ENCODE peak calls at places on chromosomes 3 and 15, in five cellular contexts. O, R, S, T and X are unnamed samples.

GRCh38 chr3:66037330-66037985 is 1.3 kb downstream of the MAGI1 start:
- DNase-seq in O (peak; percentile 74), R (no peak), S (no peak), T (peak; percentile 64), X (peak; percentile 33)

GRCh38 chr15:75669191-75669878 is 21.6 kb downstream of the SNX33 start:
- DNase-seq in O (no peak), R (no peak), S (no peak), T (no peak), X (no peak)

GRCh38 chr3:120093923-120094775 is at the start of gene GSK3B:
- DNase-seq in O (peak; percentile 87), R (peak; percentile 98), S (peak; percentile 99), T (no peak), X (no peak)

GRCh38 chr3:178900244-178900643 is 171.4 kb downstream of the ZMAT3 start:
- DNase-seq in O (no peak), R (no peak), S (no peak), T (no peak), X (no peak)

GRCh38 chr3:5427938-5428337 is 240.4 kb downstream of the EDEM1 start:
- DNase-seq in O (no peak), R (no peak), S (no peak), T (no peak), X (no peak)

GRCh38 chr15:42324308-42324707 is 35.0 kb upstream of the CAPN3 start:
- DNase-seq in O (no peak), R (no peak), S (no peak), T (no peak), X (no peak)

GRCh38 chr3:166785851-166786250 is 594.2 kb downstream of the ZBBX start:
- DNase-seq in O (no peak), R (no peak), S (no peak), T (no peak), X (no peak)

GRCh38 chr3:123929325-123929724 is 31.7 kb downstream of the CCDC14 start:
- DNase-seq in O (no peak), R (no peak), S (no peak), T (peak; percentile 15), X (no peak)

GRCh38 chr3:126915015-126915414 is 67.9 kb upstream of the PLXNA1 start:
- DNase-seq in O (no peak), R (no peak), S (no peak), T (no peak), X (no peak)

GRCh38 chr15:56001476-56002078 is 8.2 kb upstream of the NEDD4 start:
- DNase-seq in O (no peak), R (no peak), S (no peak), T (no peak), X (no peak)

GRCh38 chr15:51004103-51004536 is 90.6 kb downstream of the TNFAIP8L3 start:
- DNase-seq in O (no peak), R (no peak), S (no peak), T (no peak), X (no peak)

GRCh38 chr3:37996785-37997301 is 6.3 kb downstream of the VILL start:
- DNase-seq in O (peak; percentile 83), R (peak; percentile 84), S (peak; percentile 81), T (peak; percentile 76), X (no peak)

DNA sequence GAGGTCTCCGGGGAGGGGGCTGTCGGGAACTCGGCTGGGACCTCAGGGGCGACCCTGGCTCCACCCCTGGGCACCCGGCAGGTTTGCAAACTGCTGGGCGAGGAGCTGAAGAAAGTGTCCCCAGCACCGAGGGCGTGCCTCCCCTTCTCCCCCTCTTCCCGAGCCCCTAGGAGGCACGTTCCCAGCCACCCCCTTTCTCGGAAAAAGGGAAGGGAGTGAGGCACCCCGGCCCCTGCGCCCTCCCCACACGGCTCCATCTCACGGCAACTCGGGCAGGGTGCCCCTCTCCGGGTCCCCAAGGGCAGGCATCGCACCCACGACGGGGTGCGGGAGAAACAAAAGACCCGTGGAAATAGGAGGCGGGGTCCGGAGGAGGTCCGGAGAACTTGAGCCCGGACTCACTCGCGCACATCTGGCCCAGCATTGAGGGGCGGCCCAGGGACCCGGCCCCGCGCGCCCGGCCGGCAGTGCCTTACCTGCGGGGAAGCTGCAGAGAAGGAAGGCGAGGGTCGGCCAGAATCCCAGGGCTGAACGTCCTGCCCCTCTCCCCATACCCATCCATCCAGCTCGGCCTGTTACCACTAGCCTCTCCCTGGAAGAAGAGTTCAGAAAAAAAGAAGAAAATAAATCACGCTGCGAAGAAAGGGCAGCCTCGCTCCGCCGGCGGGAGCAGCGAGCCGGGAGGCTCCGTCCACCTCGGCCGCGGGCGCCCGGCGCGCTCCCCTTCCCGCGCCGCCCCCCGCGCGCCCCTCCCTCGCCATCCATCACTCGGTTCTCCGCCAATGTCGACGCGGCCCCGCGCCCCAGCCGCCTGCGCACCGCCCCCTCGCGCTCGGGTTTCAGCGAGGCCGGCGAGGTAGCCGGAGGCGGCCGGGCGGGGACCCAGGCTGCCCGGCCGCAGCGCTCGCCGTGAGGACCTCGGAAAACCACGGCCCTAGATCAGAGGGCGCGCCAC is 16.3 kb downstream of the RGMA start:
- DNase-seq in O (peak; percentile 93), R (no peak), S (no peak), T (peak; percentile 94), X (no peak)
- H3K4me3 ChIP-seq in O (peak overlapping the region; percentile 85), R (no peak overlapping the region), S (no peak overlapping the region), T (peak overlapping the region; percentile 87), X (peak overlapping the region; percentile 96)

GRCh38 chr15:63244976-63245645 is 32.3 kb upstream of the APH1B start:
- DNase-seq in O (no peak), R (no peak), S (peak; percentile 17), T (no peak), X (no peak)
- H3K4me3 ChIP-seq in O (no peak overlapping the region), R (no peak overlapping the region), S (no peak overlapping the region), T (no peak overlapping the region), X (no peak overlapping the region)

GRCh38 chr3:101303089-101303731 is 17.2 kb downstream of the IMPG2 start:
- DNase-seq in O (no peak), R (no peak), S (no peak), T (no peak), X (no peak)
- H3K4me3 ChIP-seq in O (no peak overlapping the region), R (no peak overlapping the region), S (no peak overlapping the region), T (no peak overlapping the region), X (no peak overlapping the region)

DNA sequence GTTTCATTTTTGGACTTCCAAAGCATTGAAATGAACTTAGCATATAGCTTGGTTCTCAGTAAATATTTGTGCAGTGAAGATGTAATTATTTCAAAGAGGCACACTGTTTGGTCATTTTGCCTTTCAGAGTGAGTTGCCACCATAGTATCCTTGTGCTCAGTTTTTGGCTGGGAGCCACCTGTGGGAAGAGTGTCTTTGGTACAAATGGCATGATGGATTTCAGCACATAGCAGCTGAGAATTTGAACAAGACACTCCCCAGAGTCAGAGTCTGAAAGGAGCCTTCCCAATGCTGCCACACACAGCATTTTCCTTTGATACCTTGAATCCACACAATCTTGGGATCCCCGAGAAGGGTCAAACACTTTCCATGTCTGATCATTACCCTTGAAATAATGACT is 897.2 kb upstream of the ARPP21 start:
- DNase-seq in O (no peak), R (no peak), S (no peak), T (no peak), X (no peak)
- H3K4me3 ChIP-seq in O (no peak overlapping the region), R (no peak overlapping the region), S (no peak overlapping the region), T (no peak overlapping the region), X (no peak overlapping the region)

DNA sequence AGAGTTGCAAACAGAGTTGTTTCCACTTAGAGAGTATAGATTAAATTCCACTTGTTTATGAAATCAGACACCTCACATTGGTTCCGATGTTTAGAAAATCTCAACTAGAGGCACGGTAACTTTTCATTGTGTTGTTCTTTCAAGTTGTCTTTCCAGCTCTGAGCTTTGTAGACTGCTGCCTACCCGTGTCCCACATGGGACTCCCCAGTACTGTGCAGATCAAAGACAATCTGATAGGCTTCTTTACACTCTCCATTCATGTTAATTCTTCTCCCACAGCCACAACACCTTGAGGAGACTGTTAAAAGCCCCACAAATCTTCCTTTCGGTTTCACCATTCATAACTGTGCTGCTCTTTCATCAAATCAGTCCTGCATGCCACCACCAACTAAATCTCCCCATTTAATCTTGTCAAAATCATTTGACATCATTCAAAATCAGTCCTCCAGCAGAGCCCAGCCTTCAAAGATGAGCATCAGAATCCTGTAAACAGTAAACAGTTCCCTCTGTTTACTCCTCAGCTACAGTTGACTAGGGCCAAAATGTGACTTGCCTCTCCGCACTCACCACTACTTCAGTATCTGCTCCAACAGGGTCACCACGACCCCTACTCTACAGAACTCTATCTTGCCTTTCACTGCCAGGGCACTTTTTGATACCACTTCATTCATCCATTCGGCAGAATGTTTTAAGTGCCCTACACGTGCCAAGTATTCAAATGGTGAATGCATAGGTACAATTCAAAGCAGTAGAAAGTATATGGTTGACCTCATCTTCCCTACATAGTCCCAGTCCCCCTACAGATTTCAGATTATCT is 8.3 kb downstream of the ANXA2 start:
- DNase-seq in O (no peak), R (no peak), S (peak; percentile 7), T (no peak), X (no peak)
- H3K4me3 ChIP-seq in O (peak overlapping the region; percentile 6), R (no peak overlapping the region), S (peak overlapping the region; percentile 15), T (peak overlapping the region; percentile 54), X (peak overlapping the region; percentile 60)

DNA sequence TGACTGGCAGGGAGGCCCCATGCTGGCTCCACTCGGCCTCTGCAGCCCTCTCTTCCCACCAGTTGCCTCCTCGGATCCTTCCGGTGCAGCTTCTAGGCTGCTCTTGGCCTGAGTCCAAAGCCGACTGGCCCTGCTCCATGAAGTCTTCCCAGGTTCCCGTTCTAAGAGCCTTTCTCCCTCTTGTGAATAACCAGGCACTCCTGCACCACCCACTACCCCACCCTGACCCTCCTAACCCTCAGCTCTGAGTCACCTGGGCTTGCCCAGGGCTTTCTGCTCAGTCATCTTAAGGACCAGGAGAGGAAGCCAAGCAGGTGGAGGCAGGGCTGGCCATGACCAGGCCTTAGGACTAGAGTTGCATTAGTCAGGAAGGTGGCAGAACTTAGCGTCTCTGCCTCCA is 28.1 kb upstream of the CNBP start:
- DNase-seq in O (peak; percentile 76), R (no peak), S (no peak), T (peak; percentile 86), X (no peak)
- H3K4me3 ChIP-seq in O (no peak overlapping the region), R (no peak overlapping the region), S (no peak overlapping the region), T (peak overlapping the region; percentile 41), X (no peak overlapping the region)

DNA sequence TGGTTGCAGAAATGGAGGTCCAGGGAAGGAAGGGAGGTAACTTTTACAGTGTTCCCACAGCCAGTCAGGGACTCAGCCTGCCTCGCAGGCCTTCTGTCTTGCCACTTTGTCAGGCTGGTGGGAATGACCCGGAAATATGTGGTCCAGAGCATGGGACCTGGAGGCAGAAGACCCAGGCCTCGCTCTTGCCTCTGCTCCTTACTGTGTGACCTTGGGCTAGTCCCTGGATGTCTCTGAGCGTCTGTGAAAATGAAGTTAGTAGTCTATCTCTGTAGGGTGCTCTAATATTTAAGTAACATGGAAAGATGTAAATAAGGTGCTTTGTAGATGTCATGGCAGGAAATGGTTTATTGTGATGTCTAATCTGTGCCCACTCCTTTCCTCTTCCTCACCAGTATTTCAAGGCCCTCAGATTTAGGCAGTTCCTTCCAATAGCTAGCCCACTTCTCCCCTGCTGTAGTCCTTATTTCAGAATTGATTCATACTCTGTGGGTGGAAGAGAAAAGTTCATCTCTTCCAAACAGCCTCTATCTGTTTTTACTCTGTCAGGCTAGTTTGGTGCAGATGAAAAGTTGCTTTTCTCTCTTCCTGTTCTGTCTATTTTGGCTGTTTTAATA is 9.1 kb downstream of the CORO2B start:
- DNase-seq in O (peak; percentile 37), R (peak; percentile 52), S (no peak), T (no peak), X (no peak)
- H3K4me3 ChIP-seq in O (no peak overlapping the region), R (peak overlapping the region; percentile 19), S (no peak overlapping the region), T (no peak overlapping the region), X (no peak overlapping the region)

GRCh38 chr3:169667710-169668080 is 4.2 kb upstream of the MECOM start:
- DNase-seq in O (no peak), R (no peak), S (no peak), T (no peak), X (no peak)
- H3K4me3 ChIP-seq in O (peak overlapping the region; percentile 54), R (no peak overlapping the region), S (no peak overlapping the region), T (peak overlapping the region; percentile 54), X (peak overlapping the region; percentile 91)